ENCODE peak calls at places on chromosomes 3 and 15, in ten cellular contexts. E is activated naive CD8-positive, alpha-beta T cell treated with anti-CD3 and anti-CD28 coated beads for 36 hours; M is ELR; U is activated T-cell treated with anti-CD3 and anti-CD28 coated beads for 48 hours; A is GM23338; X is effector memory CD8-positive, alpha-beta T cell; W is RPMI8226; V is AG08396; I is stimulated activated naive B cell treated with anti-CD40 and anti-IgM and Interleukin-4, amounts not matched to agents 10 μg/mL and 1 μg/mL and 100 μg/mL, for 72 hours; R is naive thymus-derived CD4-positive, alpha-beta T cell. L is an unnamed sample.

GRCh38 chr15:85582719-85583089 is 202.3 kb downstream of the AKAP13 start:
- DNase-seq in E (peak; percentile 68), M (no peak), U (peak; percentile 44), A (no peak), X (peak; percentile 53), W (no peak), V (peak; percentile 46), I (peak; percentile 32), R (peak; percentile 70), L (peak; percentile 81)

GRCh38 chr3:98786364-98786930 is 23.3 kb downstream of the ST3GAL6 start:
- DNase-seq in E (no peak), M (no peak), U (no peak), A (no peak), X (no peak), W (no peak), V (no peak), I (no peak), R (no peak), L (no peak)

GRCh38 chr3:124217542-124217941 is 225.6 kb upstream of the ROPN1 start:
- DNase-seq in E (no peak), M (peak; percentile 63), U (peak; percentile 1), A (peak; percentile 85), X (no peak), W (peak; percentile 68), V (peak; percentile 61), I (no peak), R (no peak), L (peak; percentile 49)

GRCh38 chr3:177833392-177833791 is 636.1 kb upstream of the TBL1XR1 start:
- DNase-seq in E (no peak), M (no peak), U (no peak), A (no peak), X (no peak), W (no peak), V (no peak), I (no peak), R (peak; percentile 21), L (no peak)

GRCh38 chr3:185935465-185936263 is 2.1 kb downstream of the TRA2B start:
- DNase-seq in E (no peak), M (peak; percentile 56), U (no peak), A (no peak), X (no peak), W (no peak), V (no peak), I (no peak), R (no peak), L (no peak)

GRCh38 chr3:194130807-194131589 is 5.0 kb upstream of the HES1 start:
- DNase-seq in E (no peak), M (no peak), U (no peak), A (peak; percentile 70), X (no peak), W (peak; percentile 53), V (no peak), I (no peak), R (peak; percentile 27), L (no peak)

GRCh38 chr3:127029521-127030327 is 46.8 kb downstream of the PLXNA1 start:
- DNase-seq in E (no peak), M (no peak), U (no peak), A (no peak), X (no peak), W (no peak), V (no peak), I (no peak), R (no peak), L (no peak)

GRCh38 chr3:98246142-98246541 is 17.9 kb upstream of the OR5H6 start:
- DNase-seq in E (no peak), M (peak; percentile 30), U (no peak), A (no peak), X (no peak), W (no peak), V (no peak), I (no peak), R (no peak), L (no peak)

GRCh38 chr15:90530250-90531051 is 728 bp downstream of the CRTC3 start:
- DNase-seq in E (peak; percentile 62), M (peak; percentile 55), U (peak; percentile 46), A (peak; percentile 77), X (peak; percentile 38), W (peak; percentile 33), V (peak; percentile 81), I (peak; percentile 37), R (peak; percentile 57), L (peak; percentile 56)

GRCh38 chr3:78913711-78914110 is 854.1 kb downstream of the ROBO1 start:
- DNase-seq in E (no peak), M (no peak), U (no peak), A (peak; percentile 25), X (no peak), W (no peak), V (no peak), I (no peak), R (no peak), L (no peak)

GRCh38 chr3:178593786-178594185 is 57.5 kb downstream of the KCNMB2 start:
- DNase-seq in E (no peak), M (no peak), U (no peak), A (no peak), X (no peak), W (no peak), V (no peak), I (no peak), R (no peak), L (no peak)

GRCh38 chr15:62853833-62854210 is 188.7 kb upstream of the TPM1 start:
- DNase-seq in E (no peak), M (no peak), U (no peak), A (peak; percentile 44), X (no peak), W (peak; percentile 96), V (no peak), I (no peak), R (no peak), L (no peak)

GRCh38 chr3:8996681-8997121 is 33.4 kb upstream of the RAD18 start:
- DNase-seq in E (no peak), M (peak; percentile 45), U (no peak), A (peak; percentile 64), X (no peak), W (peak; percentile 16), V (peak; percentile 66), I (no peak), R (no peak), L (peak; percentile 47)

GRCh38 chr3:135965506-135966348 is at the start of gene PPP2R3A:
- DNase-seq in E (peak; percentile 81), M (peak; percentile 88), U (peak; percentile 73), A (peak; percentile 94), X (peak; percentile 55), W (peak; percentile 56), V (peak; percentile 96), I (peak; percentile 60), R (peak; percentile 58), L (peak; percentile 85)

GRCh38 chr15:100565591-100565990 is 36.4 kb downstream of the LINS1 start:
- DNase-seq in E (no peak), M (no peak), U (no peak), A (no peak), X (no peak), W (no peak), V (no peak), I (no peak), R (no peak), L (no peak)

GRCh38 chr3:101676765-101677435 is at the start of gene ZBTB11:
- DNase-seq in E (peak; percentile 99), M (peak; percentile 100), U (peak; percentile 99), A (peak; percentile 100), X (peak; percentile 99), W (peak; percentile 99), V (peak; percentile 96), I (peak; percentile 99), R (peak; percentile 99), L (peak; percentile 100)

GRCh38 chr15:26555898-26556297 is 217.0 kb downstream of the GABRB3 start:
- DNase-seq in E (no peak), M (no peak), U (no peak), A (no peak), X (no peak), W (no peak), V (no peak), I (no peak), R (no peak), L (no peak)

GRCh38 chr15:64653757-64654156 is 121.6 kb downstream of the RBPMS2 start:
- DNase-seq in E (no peak), M (peak; percentile 33), U (no peak), A (no peak), X (no peak), W (no peak), V (no peak), I (no peak), R (peak; percentile 36), L (no peak)

GRCh38 chr3:191238321-191238817 is 39.3 kb downstream of the OSTN start:
- DNase-seq in E (no peak), M (peak; percentile 81), U (no peak), A (no peak), X (no peak), W (no peak), V (peak; percentile 5), I (no peak), R (no peak), L (no peak)

GRCh38 chr15:69390575-69390974 is 23.6 kb upstream of the KIF23 start:
- DNase-seq in E (no peak), M (peak; percentile 93), U (no peak), A (no peak), X (no peak), W (no peak), V (peak; percentile 71), I (no peak), R (no peak), L (no peak)

GRCh38 chr3:169604568-169604967 is 58.9 kb downstream of the MECOM start:
- DNase-seq in E (no peak), M (peak; percentile 17), U (no peak), A (peak; percentile 44), X (no peak), W (peak; percentile 20), V (no peak), I (no peak), R (no peak), L (no peak)

GRCh38 chr15:57566840-57567239 is 24.9 kb upstream of the MYZAP start:
- DNase-seq in E (no peak), M (peak; percentile 34), U (no peak), A (no peak), X (no peak), W (no peak), V (no peak), I (no peak), R (no peak), L (no peak)

GRCh38 chr3:190424478-190425439 is 24.9 kb downstream of the TMEM207 start:
- DNase-seq in E (peak; percentile 30), M (peak; percentile 85), U (peak; percentile 35), A (peak; percentile 86), X (peak; percentile 9), W (peak; percentile 69), V (peak; percentile 49), I (peak; percentile 6), R (peak; percentile 20), L (peak; percentile 48)

GRCh38 chr15:80777836-80778620 is 1.1 kb upstream of the CEMIP start:
- DNase-seq in E (no peak), M (peak; percentile 11), U (no peak), A (no peak), X (no peak), W (no peak), V (no peak), I (no peak), R (no peak), L (no peak)

GRCh38 chr15:75070674-75071073 is 47.3 kb downstream of the PPCDC start:
- DNase-seq in E (no peak), M (no peak), U (no peak), A (no peak), X (no peak), W (no peak), V (no peak), I (no peak), R (no peak), L (no peak)

GRCh38 chr3:64645236-64645635 is 42.6 kb downstream of the ADAMTS9 start:
- DNase-seq in E (no peak), M (no peak), U (no peak), A (no peak), X (no peak), W (no peak), V (no peak), I (no peak), R (no peak), L (no peak)

GRCh38 chr3:124491098-124491497 is 239.2 kb upstream of the UMPS start:
- DNase-seq in E (no peak), M (no peak), U (no peak), A (no peak), X (no peak), W (no peak), V (no peak), I (no peak), R (no peak), L (no peak)

GRCh38 chr3:55487376-55488241 is 503 bp upstream of the WNT5A start:
- DNase-seq in E (no peak), M (peak; percentile 76), U (no peak), A (peak; percentile 66), X (no peak), W (peak; percentile 46), V (no peak), I (no peak), R (no peak), L (no peak)